ENCODE peak calls at places on chromosomes 7 and 10, in six cellular contexts. One of them, this sample, is unnamed.

GRCh38 chr7:158953912-158954311 is 97.6 kb downstream of the DYNC2I1 start:
- DNase-seq in cardiac fibroblast: no peak
- DNase-seq in KG1: no peak
- DNase-seq in tibial nerve: no peak
- DNase-seq in stimulated activated CD8-positive, alpha-beta memory T cell treated with anti-CD3 and anti-CD28 coated beads, Interleukin-4, amount 100 ng/mL, for 24 hours: no peak
- DNase-seq in AG04450: no peak
- DNase-seq in this sample: no peak

GRCh38 chr10:35426657-35427056 is 90.3 kb downstream of the CCNY start:
- DNase-seq in AG04450: no peak
- DNase-seq in stimulated activated CD8-positive, alpha-beta memory T cell treated with anti-CD3 and anti-CD28 coated beads, Interleukin-4, amount 100 ng/mL, for 24 hours: no peak
- DNase-seq in cardiac fibroblast: no peak
- DNase-seq in tibial nerve: no peak
- DNase-seq in KG1: no peak
- DNase-seq in this sample: no peak

GRCh38 chr7:129689995-129690581 is 78.6 kb downstream of the NRF1 start:
- DNase-seq in AG04450: no peak
- DNase-seq in cardiac fibroblast: no peak
- DNase-seq in KG1: no peak
- DNase-seq in stimulated activated CD8-positive, alpha-beta memory T cell treated with anti-CD3 and anti-CD28 coated beads, Interleukin-4, amount 100 ng/mL, for 24 hours: no peak
- DNase-seq in tibial nerve: no peak
- DNase-seq in this sample: no peak

GRCh38 chr10:71638577-71639411 is 80.8 kb downstream of the C10orf105 start:
- DNase-seq in stimulated activated CD8-positive, alpha-beta memory T cell treated with anti-CD3 and anti-CD28 coated beads, Interleukin-4, amount 100 ng/mL, for 24 hours: no peak
- DNase-seq in tibial nerve: no peak
- DNase-seq in cardiac fibroblast: no peak
- DNase-seq in AG04450: no peak
- DNase-seq in KG1: no peak
- DNase-seq in this sample: no peak

GRCh38 chr10:88288621-88289059 is 294.5 kb downstream of the RNLS start:
- DNase-seq in tibial nerve: no peak
- DNase-seq in cardiac fibroblast: no peak
- DNase-seq in AG04450: no peak
- DNase-seq in KG1: no peak
- DNase-seq in stimulated activated CD8-positive, alpha-beta memory T cell treated with anti-CD3 and anti-CD28 coated beads, Interleukin-4, amount 100 ng/mL, for 24 hours: no peak
- DNase-seq in this sample: no peak

GRCh38 chr7:94289071-94289470 is 105.6 kb upstream of the COL1A2 start:
- DNase-seq in stimulated activated CD8-positive, alpha-beta memory T cell treated with anti-CD3 and anti-CD28 coated beads, Interleukin-4, amount 100 ng/mL, for 24 hours: no peak
- DNase-seq in cardiac fibroblast: peak; percentile 93
- DNase-seq in AG04450: peak; percentile 80
- DNase-seq in KG1: no peak
- DNase-seq in tibial nerve: peak; percentile 80
- DNase-seq in this sample: no peak

GRCh38 chr7:111741811-111742240 is 179.5 kb upstream of the IMMP2L start:
- DNase-seq in stimulated activated CD8-positive, alpha-beta memory T cell treated with anti-CD3 and anti-CD28 coated beads, Interleukin-4, amount 100 ng/mL, for 24 hours: no peak
- DNase-seq in cardiac fibroblast: peak; percentile 85
- DNase-seq in AG04450: peak; percentile 45
- DNase-seq in KG1: no peak
- DNase-seq in tibial nerve: peak; percentile 40
- DNase-seq in this sample: no peak

GRCh38 chr10:131574363-131574706 is 262.8 kb upstream of the TCERG1L start:
- DNase-seq in AG04450: no peak
- DNase-seq in stimulated activated CD8-positive, alpha-beta memory T cell treated with anti-CD3 and anti-CD28 coated beads, Interleukin-4, amount 100 ng/mL, for 24 hours: no peak
- DNase-seq in KG1: no peak
- DNase-seq in cardiac fibroblast: no peak
- DNase-seq in tibial nerve: no peak
- DNase-seq in this sample: no peak

GRCh38 chr7:140003913-140004382 is 58.8 kb downstream of the PARP12 start:
- DNase-seq in cardiac fibroblast: peak; percentile 85
- DNase-seq in KG1: peak; percentile 10
- DNase-seq in tibial nerve: peak; percentile 52
- DNase-seq in stimulated activated CD8-positive, alpha-beta memory T cell treated with anti-CD3 and anti-CD28 coated beads, Interleukin-4, amount 100 ng/mL, for 24 hours: no peak
- DNase-seq in AG04450: peak; percentile 56
- DNase-seq in this sample: peak; percentile 69

GRCh38 chr7:42694894-42695553 is 216.8 kb downstream of the C7orf25 start:
- DNase-seq in tibial nerve: no peak
- DNase-seq in AG04450: no peak
- DNase-seq in cardiac fibroblast: peak; percentile 12
- DNase-seq in stimulated activated CD8-positive, alpha-beta memory T cell treated with anti-CD3 and anti-CD28 coated beads, Interleukin-4, amount 100 ng/mL, for 24 hours: no peak
- DNase-seq in KG1: no peak
- DNase-seq in this sample: no peak

GRCh38 chr10:55233090-55233489 is 432.1 kb upstream of the PCDH15 start:
- DNase-seq in stimulated activated CD8-positive, alpha-beta memory T cell treated with anti-CD3 and anti-CD28 coated beads, Interleukin-4, amount 100 ng/mL, for 24 hours: no peak
- DNase-seq in cardiac fibroblast: no peak
- DNase-seq in KG1: no peak
- DNase-seq in AG04450: no peak
- DNase-seq in tibial nerve: no peak
- DNase-seq in this sample: no peak